ENCODE peak calls at places on chromosomes 5 and 9, in six cellular contexts. One of them, this sample, is unnamed.

GRCh38 chr9:134233022-134233421 is 68.7 kb upstream of the RNU6ATAC start:
- ATAC-seq in left lung: no peak
- ATAC-seq in CD4-positive, alpha-beta T cell: no peak
- ATAC-seq in naive B cell: no peak
- ATAC-seq in activated T-cell treated with anti-CD3 and anti-CD28 coated beads, Interleukin-2, amount 50 U/mL, for 72 hours: no peak
- ATAC-seq in IMR-90: no peak
- ATAC-seq in this sample: no peak

GRCh38 chr5:50853151-50853550 is 186.7 kb downstream of the PARP8 start:
- ATAC-seq in left lung: peak; percentile 89
- ATAC-seq in CD4-positive, alpha-beta T cell: no peak
- ATAC-seq in naive B cell: peak; percentile 94
- ATAC-seq in activated T-cell treated with anti-CD3 and anti-CD28 coated beads, Interleukin-2, amount 50 U/mL, for 72 hours: no peak
- ATAC-seq in IMR-90: no peak
- ATAC-seq in this sample: no peak

GRCh38 chr9:122464633-122465567 is 12.8 kb downstream of the OR1J1 start:
- ATAC-seq in left lung: peak; percentile 98
- ATAC-seq in CD4-positive, alpha-beta T cell: peak; percentile 77
- ATAC-seq in naive B cell: peak; percentile 77
- ATAC-seq in activated T-cell treated with anti-CD3 and anti-CD28 coated beads, Interleukin-2, amount 50 U/mL, for 72 hours: peak; percentile 80
- ATAC-seq in IMR-90: peak; percentile 77
- ATAC-seq in this sample: peak; percentile 93

GRCh38 chr9:37198831-37199230 is 78.5 kb downstream of the ZCCHC7 start:
- ATAC-seq in left lung: no peak
- ATAC-seq in CD4-positive, alpha-beta T cell: no peak
- ATAC-seq in naive B cell: peak; percentile 25
- ATAC-seq in activated T-cell treated with anti-CD3 and anti-CD28 coated beads, Interleukin-2, amount 50 U/mL, for 72 hours: no peak
- ATAC-seq in IMR-90: no peak
- ATAC-seq in this sample: no peak

GRCh38 chr5:141646026-141646425 is 5.2 kb downstream of the FCHSD1 start:
- ATAC-seq in left lung: no peak
- ATAC-seq in CD4-positive, alpha-beta T cell: no peak
- ATAC-seq in naive B cell: no peak
- ATAC-seq in activated T-cell treated with anti-CD3 and anti-CD28 coated beads, Interleukin-2, amount 50 U/mL, for 72 hours: no peak
- ATAC-seq in IMR-90: no peak
- ATAC-seq in this sample: no peak

GRCh38 chr5:64827703-64828102 is 59.0 kb downstream of the CWC27 start:
- ATAC-seq in left lung: no peak
- ATAC-seq in CD4-positive, alpha-beta T cell: no peak
- ATAC-seq in naive B cell: no peak
- ATAC-seq in activated T-cell treated with anti-CD3 and anti-CD28 coated beads, Interleukin-2, amount 50 U/mL, for 72 hours: no peak
- ATAC-seq in IMR-90: no peak
- ATAC-seq in this sample: no peak

GRCh38 chr5:123215929-123216702 is 127.1 kb downstream of the PRDM6 start:
- ATAC-seq in left lung: no peak
- ATAC-seq in CD4-positive, alpha-beta T cell: no peak
- ATAC-seq in naive B cell: no peak
- ATAC-seq in activated T-cell treated with anti-CD3 and anti-CD28 coated beads, Interleukin-2, amount 50 U/mL, for 72 hours: no peak
- ATAC-seq in IMR-90: peak; percentile 29
- ATAC-seq in this sample: no peak

GRCh38 chr9:93820667-93821306 is 134.4 kb downstream of the BARX1 start:
- ATAC-seq in left lung: no peak
- ATAC-seq in CD4-positive, alpha-beta T cell: no peak
- ATAC-seq in naive B cell: no peak
- ATAC-seq in activated T-cell treated with anti-CD3 and anti-CD28 coated beads, Interleukin-2, amount 50 U/mL, for 72 hours: no peak
- ATAC-seq in IMR-90: no peak
- ATAC-seq in this sample: no peak

GRCh38 chr5:154590093-154590724 is 112.2 kb upstream of the HAND1 start:
- ATAC-seq in left lung: no peak
- ATAC-seq in CD4-positive, alpha-beta T cell: no peak
- ATAC-seq in naive B cell: no peak
- ATAC-seq in activated T-cell treated with anti-CD3 and anti-CD28 coated beads, Interleukin-2, amount 50 U/mL, for 72 hours: no peak
- ATAC-seq in IMR-90: no peak
- ATAC-seq in this sample: no peak

GRCh38 chr5:112492291-112492690 is 73.2 kb upstream of the EPB41L4A start:
- ATAC-seq in left lung: peak; percentile 56
- ATAC-seq in CD4-positive, alpha-beta T cell: no peak
- ATAC-seq in naive B cell: peak; percentile 89
- ATAC-seq in activated T-cell treated with anti-CD3 and anti-CD28 coated beads, Interleukin-2, amount 50 U/mL, for 72 hours: peak; percentile 50
- ATAC-seq in IMR-90: peak; percentile 69
- ATAC-seq in this sample: peak; percentile 97

GRCh38 chr5:31651241-31651640 is 12.3 kb downstream of the PDZD2 start:
- ATAC-seq in left lung: no peak
- ATAC-seq in CD4-positive, alpha-beta T cell: no peak
- ATAC-seq in naive B cell: no peak
- ATAC-seq in activated T-cell treated with anti-CD3 and anti-CD28 coated beads, Interleukin-2, amount 50 U/mL, for 72 hours: no peak
- ATAC-seq in IMR-90: no peak
- ATAC-seq in this sample: no peak

GRCh38 chr9:76626980-76627379 is 137.3 kb upstream of the PCA3 start:
- ATAC-seq in left lung: no peak
- ATAC-seq in CD4-positive, alpha-beta T cell: no peak
- ATAC-seq in naive B cell: peak; percentile 60
- ATAC-seq in activated T-cell treated with anti-CD3 and anti-CD28 coated beads, Interleukin-2, amount 50 U/mL, for 72 hours: no peak
- ATAC-seq in IMR-90: no peak
- ATAC-seq in this sample: no peak

GRCh38 chr5:33964132-33964531 is 20.4 kb downstream of the SLC45A2 start:
- ATAC-seq in left lung: no peak
- ATAC-seq in CD4-positive, alpha-beta T cell: no peak
- ATAC-seq in naive B cell: no peak
- ATAC-seq in activated T-cell treated with anti-CD3 and anti-CD28 coated beads, Interleukin-2, amount 50 U/mL, for 72 hours: peak; percentile 70
- ATAC-seq in IMR-90: no peak
- ATAC-seq in this sample: no peak

GRCh38 chr5:167819406-167819805 is 472.0 kb upstream of the WWC1 start:
- ATAC-seq in left lung: no peak
- ATAC-seq in CD4-positive, alpha-beta T cell: no peak
- ATAC-seq in naive B cell: no peak
- ATAC-seq in activated T-cell treated with anti-CD3 and anti-CD28 coated beads, Interleukin-2, amount 50 U/mL, for 72 hours: no peak
- ATAC-seq in IMR-90: no peak
- ATAC-seq in this sample: no peak

GRCh38 chr9:8732367-8733075 is 932.9 kb upstream of the DMAC1 start:
- ATAC-seq in left lung: no peak
- ATAC-seq in CD4-positive, alpha-beta T cell: no peak
- ATAC-seq in naive B cell: no peak
- ATAC-seq in activated T-cell treated with anti-CD3 and anti-CD28 coated beads, Interleukin-2, amount 50 U/mL, for 72 hours: no peak
- ATAC-seq in IMR-90: no peak
- ATAC-seq in this sample: no peak

GRCh38 chr5:43409809-43410271 is 2.4 kb downstream of the CCL28 start:
- ATAC-seq in left lung: peak; percentile 92
- ATAC-seq in CD4-positive, alpha-beta T cell: no peak
- ATAC-seq in naive B cell: no peak
- ATAC-seq in activated T-cell treated with anti-CD3 and anti-CD28 coated beads, Interleukin-2, amount 50 U/mL, for 72 hours: no peak
- ATAC-seq in IMR-90: no peak
- ATAC-seq in this sample: no peak

GRCh38 chr5:19314840-19315239 is 673.2 kb downstream of the CDH18 start:
- ATAC-seq in left lung: no peak
- ATAC-seq in CD4-positive, alpha-beta T cell: no peak
- ATAC-seq in naive B cell: no peak
- ATAC-seq in activated T-cell treated with anti-CD3 and anti-CD28 coated beads, Interleukin-2, amount 50 U/mL, for 72 hours: no peak
- ATAC-seq in IMR-90: no peak
- ATAC-seq in this sample: peak; percentile 57

GRCh38 chr9:78320875-78321496 is 24.1 kb downstream of the PSAT1 start:
- ATAC-seq in left lung: no peak
- ATAC-seq in CD4-positive, alpha-beta T cell: no peak
- ATAC-seq in naive B cell: no peak
- ATAC-seq in activated T-cell treated with anti-CD3 and anti-CD28 coated beads, Interleukin-2, amount 50 U/mL, for 72 hours: no peak
- ATAC-seq in IMR-90: no peak
- ATAC-seq in this sample: no peak

GRCh38 chr5:1795506-1795905 is 4.1 kb downstream of the MRPL36 start:
- ATAC-seq in left lung: no peak
- ATAC-seq in CD4-positive, alpha-beta T cell: no peak
- ATAC-seq in naive B cell: no peak
- ATAC-seq in activated T-cell treated with anti-CD3 and anti-CD28 coated beads, Interleukin-2, amount 50 U/mL, for 72 hours: no peak
- ATAC-seq in IMR-90: no peak
- ATAC-seq in this sample: no peak

GRCh38 chr5:131316026-131316425 is 52.2 kb downstream of the CDC42SE2 start:
- ATAC-seq in left lung: no peak
- ATAC-seq in CD4-positive, alpha-beta T cell: no peak
- ATAC-seq in naive B cell: no peak
- ATAC-seq in activated T-cell treated with anti-CD3 and anti-CD28 coated beads, Interleukin-2, amount 50 U/mL, for 72 hours: no peak
- ATAC-seq in IMR-90: no peak
- ATAC-seq in this sample: no peak

GRCh38 chr5:65020492-65020891 is 251.8 kb downstream of the CWC27 start:
- ATAC-seq in left lung: no peak
- ATAC-seq in CD4-positive, alpha-beta T cell: no peak
- ATAC-seq in naive B cell: no peak
- ATAC-seq in activated T-cell treated with anti-CD3 and anti-CD28 coated beads, Interleukin-2, amount 50 U/mL, for 72 hours: no peak
- ATAC-seq in IMR-90: no peak
- ATAC-seq in this sample: peak; percentile 86

GRCh38 chr5:155023320-155023719 is 9.8 kb downstream of the KIF4B start:
- ATAC-seq in left lung: no peak
- ATAC-seq in CD4-positive, alpha-beta T cell: no peak
- ATAC-seq in naive B cell: no peak
- ATAC-seq in activated T-cell treated with anti-CD3 and anti-CD28 coated beads, Interleukin-2, amount 50 U/mL, for 72 hours: no peak
- ATAC-seq in IMR-90: no peak
- ATAC-seq in this sample: no peak

GRCh38 chr9:109417054-109417453 is 81.1 kb downstream of the PTPN3 start:
- ATAC-seq in left lung: no peak
- ATAC-seq in CD4-positive, alpha-beta T cell: no peak
- ATAC-seq in naive B cell: no peak
- ATAC-seq in activated T-cell treated with anti-CD3 and anti-CD28 coated beads, Interleukin-2, amount 50 U/mL, for 72 hours: peak; percentile 39
- ATAC-seq in IMR-90: peak; percentile 14
- ATAC-seq in this sample: peak; percentile 54

GRCh38 chr9:18159254-18159653 is 314.7 kb upstream of the ADAMTSL1 start:
- ATAC-seq in left lung: no peak
- ATAC-seq in CD4-positive, alpha-beta T cell: no peak
- ATAC-seq in naive B cell: no peak
- ATAC-seq in activated T-cell treated with anti-CD3 and anti-CD28 coated beads, Interleukin-2, amount 50 U/mL, for 72 hours: no peak
- ATAC-seq in IMR-90: no peak
- ATAC-seq in this sample: no peak

GRCh38 chr5:79999722-80000121 is 8.7 kb upstream of the MTX3 start:
- ATAC-seq in left lung: no peak
- ATAC-seq in CD4-positive, alpha-beta T cell: no peak
- ATAC-seq in naive B cell: no peak
- ATAC-seq in activated T-cell treated with anti-CD3 and anti-CD28 coated beads, Interleukin-2, amount 50 U/mL, for 72 hours: no peak
- ATAC-seq in IMR-90: no peak
- ATAC-seq in this sample: no peak

This sample was measured in SK-N-SH treated with all-trans-retinoic acid at 6 μM for 48 hours.